ENCODE peak calls at places on chromosomes 2 and 18, in eight cellular contexts. U, L, S, M, Y, I, W and Q are unnamed samples.

GRCh38 chr18:13137939-13138821 is 80.4 kb upstream of the LDLRAD4 start:
- DNase-seq in U (peak; percentile 86), L (peak; percentile 69), S (no peak), M (peak; percentile 12), Y (no peak), I (peak; percentile 73), W (peak; percentile 49), Q (peak; percentile 40)

GRCh38 chr2:200614249-200614648 is 28.4 kb downstream of the AOX1 start:
- DNase-seq in U (no peak), L (no peak), S (no peak), M (no peak), Y (no peak), I (no peak), W (no peak), Q (no peak)

GRCh38 chr18:61891271-61891670 is 1.5 kb downstream of the RNF152 start:
- DNase-seq in U (no peak), L (no peak), S (no peak), M (no peak), Y (no peak), I (no peak), W (no peak), Q (no peak)

GRCh38 chr18:47883771-47884413 is 46.6 kb downstream of the SMAD2 start:
- DNase-seq in U (no peak), L (no peak), S (no peak), M (peak; percentile 62), Y (peak; percentile 44), I (no peak), W (no peak), Q (no peak)

GRCh38 chr18:48475635-48476549 is 62.9 kb upstream of the CTIF start:
- DNase-seq in U (no peak), L (no peak), S (peak; percentile 20), M (peak; percentile 91), Y (peak; percentile 72), I (no peak), W (no peak), Q (peak; percentile 58)

GRCh38 chr2:219179601-219180465 is 1.8 kb downstream of the RETREG2 start:
- DNase-seq in U (no peak), L (no peak), S (no peak), M (no peak), Y (no peak), I (no peak), W (no peak), Q (no peak)

GRCh38 chr18:57834616-57835015 is 31.5 kb upstream of the ATP8B1 start:
- DNase-seq in U (no peak), L (no peak), S (no peak), M (no peak), Y (no peak), I (no peak), W (no peak), Q (no peak)

GRCh38 chr2:171210864-171211431 is 50.3 kb upstream of the TLK1 start:
- DNase-seq in U (peak; percentile 71), L (peak; percentile 23), S (no peak), M (no peak), Y (no peak), I (peak; percentile 34), W (no peak), Q (peak; percentile 23)

GRCh38 chr2:210540471-210541257 is 15.7 kb upstream of the CPS1 start:
- DNase-seq in U (no peak), L (no peak), S (no peak), M (no peak), Y (no peak), I (no peak), W (no peak), Q (no peak)

GRCh38 chr2:84487298-84487996 is 28.4 kb upstream of the SUCLG1 start:
- DNase-seq in U (no peak), L (no peak), S (no peak), M (peak; percentile 90), Y (no peak), I (no peak), W (no peak), Q (no peak)

GRCh38 chr2:25301453-25302352 is 40.0 kb downstream of the DNMT3A start:
- DNase-seq in U (peak; percentile 88), L (peak; percentile 82), S (no peak), M (peak; percentile 48), Y (peak; percentile 94), I (peak; percentile 68), W (no peak), Q (peak; percentile 83)

GRCh38 chr2:9984861-9985480 is 33.5 kb downstream of the GRHL1 start:
- DNase-seq in U (no peak), L (no peak), S (no peak), M (no peak), Y (no peak), I (no peak), W (no peak), Q (no peak)

GRCh38 chr2:117832905-117833613 is 18.6 kb downstream of the DDX18 start:
- DNase-seq in U (no peak), L (no peak), S (no peak), M (peak; percentile 38), Y (no peak), I (no peak), W (no peak), Q (no peak)

GRCh38 chr2:223847410-223847809 is 10.0 kb upstream of the AP1S3 start:
- DNase-seq in U (no peak), L (no peak), S (no peak), M (no peak), Y (no peak), I (no peak), W (no peak), Q (no peak)

GRCh38 chr2:215828528-215829184 is 184.7 kb downstream of the MREG start:
- DNase-seq in U (peak; percentile 65), L (no peak), S (peak; percentile 67), M (peak; percentile 82), Y (peak; percentile 58), I (peak; percentile 21), W (no peak), Q (peak; percentile 37)

GRCh38 chr2:111252436-111252835 is 131.7 kb downstream of the BCL2L11 start:
- DNase-seq in U (no peak), L (no peak), S (no peak), M (no peak), Y (peak; percentile 22), I (no peak), W (no peak), Q (no peak)